ENCODE peak calls at places on chromosomes 12 and 14, in eight cellular contexts. One of them, this sample, is unnamed.

GRCh38 chr12:82593901-82594396 is 92.8 kb upstream of the TMTC2 start:
- DNase-seq in NCI-H748 treated with DMSO at 0.1 percent for 48 hours: no peak
- DNase-seq in pons: no peak
- DNase-seq in left lobe of liver: no peak
- DNase-seq in T-helper 17 cell: no peak
- DNase-seq in C1 segment of cervical spinal cord: no peak
- DNase-seq in naive thymus-derived CD8-positive, alpha-beta T cell: no peak
- DNase-seq in amniotic stem cell: no peak
- DNase-seq in this sample: no peak

GRCh38 chr12:89529738-89530137 is 3.9 kb upstream of the POC1B start:
- DNase-seq in naive thymus-derived CD8-positive, alpha-beta T cell: peak
- DNase-seq in pons: peak
- DNase-seq in amniotic stem cell: no peak
- DNase-seq in NCI-H748 treated with DMSO at 0.1 percent for 48 hours: peak
- DNase-seq in left lobe of liver: no peak
- DNase-seq in T-helper 17 cell: no peak
- DNase-seq in C1 segment of cervical spinal cord: no peak
- DNase-seq in this sample: peak

GRCh38 chr12:89684131-89684530 is 24.5 kb downstream of the ATP2B1 start:
- DNase-seq in left lobe of liver: no peak
- DNase-seq in T-helper 17 cell: no peak
- DNase-seq in amniotic stem cell: no peak
- DNase-seq in naive thymus-derived CD8-positive, alpha-beta T cell: no peak
- DNase-seq in C1 segment of cervical spinal cord: no peak
- DNase-seq in NCI-H748 treated with DMSO at 0.1 percent for 48 hours: no peak
- DNase-seq in pons: no peak
- DNase-seq in this sample: no peak

GRCh38 chr14:35234007-35234406 is 58.2 kb upstream of the PSMA6 start:
- DNase-seq in naive thymus-derived CD8-positive, alpha-beta T cell: no peak
- DNase-seq in C1 segment of cervical spinal cord: no peak
- DNase-seq in left lobe of liver: no peak
- DNase-seq in NCI-H748 treated with DMSO at 0.1 percent for 48 hours: no peak
- DNase-seq in pons: no peak
- DNase-seq in amniotic stem cell: no peak
- DNase-seq in T-helper 17 cell: no peak
- DNase-seq in this sample: no peak

GRCh38 chr12:72872986-72873385 is 600.8 kb downstream of the TRHDE start:
- DNase-seq in amniotic stem cell: no peak
- DNase-seq in C1 segment of cervical spinal cord: no peak
- DNase-seq in naive thymus-derived CD8-positive, alpha-beta T cell: no peak
- DNase-seq in T-helper 17 cell: no peak
- DNase-seq in left lobe of liver: no peak
- DNase-seq in pons: no peak
- DNase-seq in NCI-H748 treated with DMSO at 0.1 percent for 48 hours: peak
- DNase-seq in this sample: no peak

GRCh38 chr14:88790501-88791251 is 2.1 kb downstream of the EML5 start:
- DNase-seq in NCI-H748 treated with DMSO at 0.1 percent for 48 hours: no peak
- DNase-seq in pons: no peak
- DNase-seq in left lobe of liver: no peak
- DNase-seq in naive thymus-derived CD8-positive, alpha-beta T cell: no peak
- DNase-seq in C1 segment of cervical spinal cord: no peak
- DNase-seq in amniotic stem cell: no peak
- DNase-seq in T-helper 17 cell: no peak
- DNase-seq in this sample: no peak

GRCh38 chr12:7498832-7499231 is 4.7 kb downstream of the CD163 start:
- DNase-seq in pons: peak
- DNase-seq in naive thymus-derived CD8-positive, alpha-beta T cell: no peak
- DNase-seq in amniotic stem cell: peak
- DNase-seq in T-helper 17 cell: no peak
- DNase-seq in NCI-H748 treated with DMSO at 0.1 percent for 48 hours: no peak
- DNase-seq in left lobe of liver: no peak
- DNase-seq in C1 segment of cervical spinal cord: no peak
- DNase-seq in this sample: no peak

GRCh38 chr14:105532735-105533141 is 6.4 kb downstream of the TMEM121 start:
- DNase-seq in amniotic stem cell: no peak
- DNase-seq in C1 segment of cervical spinal cord: no peak
- DNase-seq in T-helper 17 cell: no peak
- DNase-seq in left lobe of liver: no peak
- DNase-seq in NCI-H748 treated with DMSO at 0.1 percent for 48 hours: no peak
- DNase-seq in naive thymus-derived CD8-positive, alpha-beta T cell: no peak
- DNase-seq in pons: no peak
- DNase-seq in this sample: no peak

GRCh38 chr12:96327346-96327745 is 72.9 kb downstream of the CDK17 start:
- DNase-seq in left lobe of liver: no peak
- DNase-seq in NCI-H748 treated with DMSO at 0.1 percent for 48 hours: no peak
- DNase-seq in pons: no peak
- DNase-seq in amniotic stem cell: no peak
- DNase-seq in T-helper 17 cell: no peak
- DNase-seq in naive thymus-derived CD8-positive, alpha-beta T cell: no peak
- DNase-seq in C1 segment of cervical spinal cord: no peak
- DNase-seq in this sample: no peak

GRCh38 chr12:103881261-103881660 is 40.2 kb upstream of the NT5DC3 start:
- DNase-seq in C1 segment of cervical spinal cord: no peak
- DNase-seq in T-helper 17 cell: no peak
- DNase-seq in left lobe of liver: no peak
- DNase-seq in amniotic stem cell: no peak
- DNase-seq in naive thymus-derived CD8-positive, alpha-beta T cell: no peak
- DNase-seq in pons: no peak
- DNase-seq in NCI-H748 treated with DMSO at 0.1 percent for 48 hours: no peak
- DNase-seq in this sample: no peak

GRCh38 chr12:2940564-2940963 is 18.6 kb upstream of the TEAD4 start:
- DNase-seq in NCI-H748 treated with DMSO at 0.1 percent for 48 hours: no peak
- DNase-seq in amniotic stem cell: no peak
- DNase-seq in C1 segment of cervical spinal cord: no peak
- DNase-seq in pons: no peak
- DNase-seq in left lobe of liver: no peak
- DNase-seq in naive thymus-derived CD8-positive, alpha-beta T cell: no peak
- DNase-seq in T-helper 17 cell: no peak
- DNase-seq in this sample: no peak

GRCh38 chr12:101876861-101877815 is at the start of gene DRAM1:
- DNase-seq in pons: peak
- DNase-seq in T-helper 17 cell: peak
- DNase-seq in naive thymus-derived CD8-positive, alpha-beta T cell: peak
- DNase-seq in C1 segment of cervical spinal cord: peak
- DNase-seq in left lobe of liver: peak
- DNase-seq in NCI-H748 treated with DMSO at 0.1 percent for 48 hours: peak
- DNase-seq in amniotic stem cell: peak
- DNase-seq in this sample: no peak

GRCh38 chr14:102629700-102630365 is 37.4 kb downstream of the RCOR1 start:
- DNase-seq in T-helper 17 cell: no peak
- DNase-seq in C1 segment of cervical spinal cord: no peak
- DNase-seq in naive thymus-derived CD8-positive, alpha-beta T cell: no peak
- DNase-seq in left lobe of liver: no peak
- DNase-seq in pons: no peak
- DNase-seq in amniotic stem cell: no peak
- DNase-seq in NCI-H748 treated with DMSO at 0.1 percent for 48 hours: no peak
- DNase-seq in this sample: no peak

GRCh38 chr14:45838597-45838996 is 585.6 kb upstream of the MIS18BP1 start:
- DNase-seq in amniotic stem cell: no peak
- DNase-seq in pons: no peak
- DNase-seq in left lobe of liver: no peak
- DNase-seq in C1 segment of cervical spinal cord: no peak
- DNase-seq in NCI-H748 treated with DMSO at 0.1 percent for 48 hours: peak
- DNase-seq in T-helper 17 cell: no peak
- DNase-seq in naive thymus-derived CD8-positive, alpha-beta T cell: no peak
- DNase-seq in this sample: no peak

GRCh38 chr14:31479026-31479425 is 8.8 kb downstream of the GPR33 start:
- DNase-seq in naive thymus-derived CD8-positive, alpha-beta T cell: no peak
- DNase-seq in NCI-H748 treated with DMSO at 0.1 percent for 48 hours: no peak
- DNase-seq in T-helper 17 cell: no peak
- DNase-seq in pons: peak
- DNase-seq in amniotic stem cell: no peak
- DNase-seq in left lobe of liver: no peak
- DNase-seq in C1 segment of cervical spinal cord: no peak
- DNase-seq in this sample: no peak

GRCh38 chr12:76470028-76470939 is 89.3 kb downstream of the OSBPL8 start:
- DNase-seq in C1 segment of cervical spinal cord: no peak
- DNase-seq in left lobe of liver: no peak
- DNase-seq in amniotic stem cell: peak
- DNase-seq in NCI-H748 treated with DMSO at 0.1 percent for 48 hours: no peak
- DNase-seq in pons: peak
- DNase-seq in T-helper 17 cell: no peak
- DNase-seq in naive thymus-derived CD8-positive, alpha-beta T cell: no peak
- DNase-seq in this sample: no peak

GRCh38 chr14:96204151-96205058 is at the start of gene BDKRB2:
- DNase-seq in pons: no peak
- DNase-seq in T-helper 17 cell: no peak
- DNase-seq in C1 segment of cervical spinal cord: no peak
- DNase-seq in left lobe of liver: no peak
- DNase-seq in naive thymus-derived CD8-positive, alpha-beta T cell: no peak
- DNase-seq in amniotic stem cell: peak
- DNase-seq in NCI-H748 treated with DMSO at 0.1 percent for 48 hours: peak
- DNase-seq in this sample: no peak

GRCh38 chr12:112906712-112907414 is at the start of gene OAS1:
- DNase-seq in naive thymus-derived CD8-positive, alpha-beta T cell: peak
- DNase-seq in NCI-H748 treated with DMSO at 0.1 percent for 48 hours: no peak
- DNase-seq in left lobe of liver: peak
- DNase-seq in C1 segment of cervical spinal cord: no peak
- DNase-seq in pons: peak
- DNase-seq in T-helper 17 cell: no peak
- DNase-seq in amniotic stem cell: no peak
- DNase-seq in this sample: no peak

GRCh38 chr12:66168410-66168809 is 1.4 kb downstream of the TMBIM4 start:
- DNase-seq in T-helper 17 cell: no peak
- DNase-seq in naive thymus-derived CD8-positive, alpha-beta T cell: no peak
- DNase-seq in pons: no peak
- DNase-seq in left lobe of liver: no peak
- DNase-seq in amniotic stem cell: no peak
- DNase-seq in NCI-H748 treated with DMSO at 0.1 percent for 48 hours: no peak
- DNase-seq in C1 segment of cervical spinal cord: no peak
- DNase-seq in this sample: no peak

GRCh38 chr12:108861878-108862587 is 4.7 kb upstream of the SSH1 start:
- DNase-seq in naive thymus-derived CD8-positive, alpha-beta T cell: no peak
- DNase-seq in amniotic stem cell: no peak
- DNase-seq in T-helper 17 cell: no peak
- DNase-seq in pons: no peak
- DNase-seq in left lobe of liver: no peak
- DNase-seq in C1 segment of cervical spinal cord: no peak
- DNase-seq in NCI-H748 treated with DMSO at 0.1 percent for 48 hours: no peak
- DNase-seq in this sample: no peak

GRCh38 chr14:63951025-63951424 is 98.2 kb downstream of the SYNE2 start:
- DNase-seq in left lobe of liver: no peak
- DNase-seq in T-helper 17 cell: no peak
- DNase-seq in NCI-H748 treated with DMSO at 0.1 percent for 48 hours: no peak
- DNase-seq in amniotic stem cell: no peak
- DNase-seq in naive thymus-derived CD8-positive, alpha-beta T cell: no peak
- DNase-seq in pons: no peak
- DNase-seq in C1 segment of cervical spinal cord: no peak
- DNase-seq in this sample: no peak

GRCh38 chr12:82682326-82682725 is 4.4 kb upstream of the TMTC2 start:
- DNase-seq in C1 segment of cervical spinal cord: no peak
- DNase-seq in left lobe of liver: no peak
- DNase-seq in NCI-H748 treated with DMSO at 0.1 percent for 48 hours: no peak
- DNase-seq in amniotic stem cell: no peak
- DNase-seq in T-helper 17 cell: no peak
- DNase-seq in naive thymus-derived CD8-positive, alpha-beta T cell: no peak
- DNase-seq in pons: no peak
- DNase-seq in this sample: no peak

GRCh38 chr14:77653473-77653872 is 37.0 kb upstream of the SPTLC2 start:
- DNase-seq in NCI-H748 treated with DMSO at 0.1 percent for 48 hours: no peak
- DNase-seq in amniotic stem cell: no peak
- DNase-seq in C1 segment of cervical spinal cord: no peak
- DNase-seq in left lobe of liver: no peak
- DNase-seq in naive thymus-derived CD8-positive, alpha-beta T cell: no peak
- DNase-seq in T-helper 17 cell: no peak
- DNase-seq in pons: no peak
- DNase-seq in this sample: no peak

GRCh38 chr12:96108321-96108720 is 72.9 kb upstream of the LTA4H start:
- DNase-seq in C1 segment of cervical spinal cord: no peak
- DNase-seq in pons: peak
- DNase-seq in T-helper 17 cell: no peak
- DNase-seq in NCI-H748 treated with DMSO at 0.1 percent for 48 hours: no peak
- DNase-seq in left lobe of liver: no peak
- DNase-seq in naive thymus-derived CD8-positive, alpha-beta T cell: peak
- DNase-seq in amniotic stem cell: no peak
- DNase-seq in this sample: no peak

GRCh38 chr12:54020587-54020969 is 7.7 kb upstream of the HOXC6 start:
- DNase-seq in C1 segment of cervical spinal cord: no peak
- DNase-seq in pons: no peak
- DNase-seq in left lobe of liver: no peak
- DNase-seq in T-helper 17 cell: no peak
- DNase-seq in NCI-H748 treated with DMSO at 0.1 percent for 48 hours: no peak
- DNase-seq in amniotic stem cell: no peak
- DNase-seq in naive thymus-derived CD8-positive, alpha-beta T cell: no peak
- DNase-seq in this sample: no peak

GRCh38 chr14:101505216-101505970 is 55.9 kb upstream of the DIO3 start:
- DNase-seq in left lobe of liver: peak
- DNase-seq in naive thymus-derived CD8-positive, alpha-beta T cell: no peak
- DNase-seq in pons: no peak
- DNase-seq in NCI-H748 treated with DMSO at 0.1 percent for 48 hours: no peak
- DNase-seq in T-helper 17 cell: no peak
- DNase-seq in C1 segment of cervical spinal cord: no peak
- DNase-seq in amniotic stem cell: no peak
- DNase-seq in this sample: no peak

GRCh38 chr12:3333583-3333982 is 157.4 kb upstream of the PRMT8 start:
- DNase-seq in naive thymus-derived CD8-positive, alpha-beta T cell: no peak
- DNase-seq in pons: no peak
- DNase-seq in T-helper 17 cell: no peak
- DNase-seq in C1 segment of cervical spinal cord: no peak
- DNase-seq in amniotic stem cell: no peak
- DNase-seq in left lobe of liver: no peak
- DNase-seq in NCI-H748 treated with DMSO at 0.1 percent for 48 hours: no peak
- DNase-seq in this sample: no peak

GRCh38 chr14:50215416-50215815 is 16.0 kb downstream of the SOS2 start:
- DNase-seq in NCI-H748 treated with DMSO at 0.1 percent for 48 hours: no peak
- DNase-seq in T-helper 17 cell: no peak
- DNase-seq in pons: no peak
- DNase-seq in amniotic stem cell: no peak
- DNase-seq in C1 segment of cervical spinal cord: no peak
- DNase-seq in left lobe of liver: no peak
- DNase-seq in naive thymus-derived CD8-positive, alpha-beta T cell: no peak
- DNase-seq in this sample: no peak

GRCh38 chr14:51818748-51819386 is 41.5 kb upstream of the GNG2 start:
- DNase-seq in pons: no peak
- DNase-seq in NCI-H748 treated with DMSO at 0.1 percent for 48 hours: no peak
- DNase-seq in left lobe of liver: no peak
- DNase-seq in C1 segment of cervical spinal cord: no peak
- DNase-seq in naive thymus-derived CD8-positive, alpha-beta T cell: no peak
- DNase-seq in T-helper 17 cell: no peak
- DNase-seq in amniotic stem cell: no peak
- DNase-seq in this sample: no peak

GRCh38 chr14:71638523-71639196 is 293.6 kb upstream of the RGS6 start:
- DNase-seq in T-helper 17 cell: no peak
- DNase-seq in naive thymus-derived CD8-positive, alpha-beta T cell: no peak
- DNase-seq in C1 segment of cervical spinal cord: no peak
- DNase-seq in NCI-H748 treated with DMSO at 0.1 percent for 48 hours: no peak
- DNase-seq in pons: no peak
- DNase-seq in left lobe of liver: no peak
- DNase-seq in amniotic stem cell: peak
- DNase-seq in this sample: no peak

GRCh38 chr14:23605931-23606585 is 27.5 kb upstream of the JPH4 start:
- DNase-seq in NCI-H748 treated with DMSO at 0.1 percent for 48 hours: no peak
- DNase-seq in naive thymus-derived CD8-positive, alpha-beta T cell: no peak
- DNase-seq in pons: no peak
- DNase-seq in left lobe of liver: no peak
- DNase-seq in C1 segment of cervical spinal cord: no peak
- DNase-seq in amniotic stem cell: no peak
- DNase-seq in T-helper 17 cell: no peak
- DNase-seq in this sample: no peak

GRCh38 chr14:89408907-89409675 is 7.9 kb downstream of the FOXN3 start:
- DNase-seq in left lobe of liver: no peak
- DNase-seq in NCI-H748 treated with DMSO at 0.1 percent for 48 hours: no peak
- DNase-seq in C1 segment of cervical spinal cord: no peak
- DNase-seq in T-helper 17 cell: no peak
- DNase-seq in amniotic stem cell: no peak
- DNase-seq in pons: no peak
- DNase-seq in naive thymus-derived CD8-positive, alpha-beta T cell: no peak
- DNase-seq in this sample: no peak

GRCh38 chr14:33120341-33120740 is 181.7 kb downstream of the NPAS3 start:
- DNase-seq in left lobe of liver: no peak
- DNase-seq in pons: no peak
- DNase-seq in NCI-H748 treated with DMSO at 0.1 percent for 48 hours: no peak
- DNase-seq in C1 segment of cervical spinal cord: no peak
- DNase-seq in T-helper 17 cell: no peak
- DNase-seq in naive thymus-derived CD8-positive, alpha-beta T cell: no peak
- DNase-seq in amniotic stem cell: no peak
- DNase-seq in this sample: no peak

GRCh38 chr14:98951521-98952152 is 320.4 kb downstream of the BCL11B start:
- DNase-seq in T-helper 17 cell: no peak
- DNase-seq in C1 segment of cervical spinal cord: no peak
- DNase-seq in NCI-H748 treated with DMSO at 0.1 percent for 48 hours: no peak
- DNase-seq in pons: no peak
- DNase-seq in amniotic stem cell: no peak
- DNase-seq in naive thymus-derived CD8-positive, alpha-beta T cell: no peak
- DNase-seq in left lobe of liver: no peak
- DNase-seq in this sample: no peak